ENCODE peak calls at places on chromosomes 7 and 10, in six cellular contexts. One of them, this sample, is unnamed.

GRCh38 chr7:132780822-132781221 is 204.6 kb upstream of the PLXNA4 start:
- DNase-seq in suprapubic skin: no peak
- DNase-seq in heart left ventricle: no peak
- DNase-seq in thyroid gland: no peak
- DNase-seq in endothelial cell of umbilical vein: no peak
- DNase-seq in body of pancreas: no peak
- DNase-seq in this sample: no peak

GRCh38 chr7:100444311-100445278 is 8.3 kb upstream of the PPP1R35 start:
- DNase-seq in thyroid gland: no peak
- DNase-seq in suprapubic skin: no peak
- DNase-seq in heart left ventricle: no peak
- DNase-seq in body of pancreas: no peak
- DNase-seq in endothelial cell of umbilical vein: peak; percentile 96
- DNase-seq in this sample: no peak

GRCh38 chr10:125231116-125231812 is 70.9 kb upstream of the CTBP2 start:
- DNase-seq in heart left ventricle: no peak
- DNase-seq in thyroid gland: no peak
- DNase-seq in body of pancreas: no peak
- DNase-seq in suprapubic skin: no peak
- DNase-seq in endothelial cell of umbilical vein: no peak
- DNase-seq in this sample: no peak

GRCh38 chr7:137488038-137488437 is 144.5 kb upstream of the PTN start:
- DNase-seq in heart left ventricle: no peak
- DNase-seq in body of pancreas: no peak
- DNase-seq in suprapubic skin: no peak
- DNase-seq in thyroid gland: no peak
- DNase-seq in endothelial cell of umbilical vein: no peak
- DNase-seq in this sample: no peak

GRCh38 chr10:68598978-68599753 is 39.0 kb downstream of the TET1 start:
- DNase-seq in suprapubic skin: no peak
- DNase-seq in endothelial cell of umbilical vein: no peak
- DNase-seq in heart left ventricle: peak; percentile 64
- DNase-seq in thyroid gland: peak; percentile 72
- DNase-seq in body of pancreas: peak; percentile 28
- DNase-seq in this sample: peak; percentile 26

GRCh38 chr10:101032637-101033201 is 1.7 kb downstream of the SFXN3 start:
- DNase-seq in thyroid gland: peak; percentile 81
- DNase-seq in suprapubic skin: no peak
- DNase-seq in body of pancreas: peak; percentile 75
- DNase-seq in endothelial cell of umbilical vein: peak; percentile 94
- DNase-seq in heart left ventricle: peak; percentile 76
- DNase-seq in this sample: no peak

GRCh38 chr7:106737202-106737562 is 76.2 kb upstream of the CCDC71L start:
- DNase-seq in thyroid gland: no peak
- DNase-seq in body of pancreas: no peak
- DNase-seq in endothelial cell of umbilical vein: peak; percentile 72
- DNase-seq in suprapubic skin: no peak
- DNase-seq in heart left ventricle: no peak
- DNase-seq in this sample: no peak

GRCh38 chr10:119313645-119314044 is 106.3 kb downstream of the GRK5 start:
- DNase-seq in body of pancreas: no peak
- DNase-seq in heart left ventricle: no peak
- DNase-seq in suprapubic skin: no peak
- DNase-seq in endothelial cell of umbilical vein: no peak
- DNase-seq in thyroid gland: peak; percentile 51
- DNase-seq in this sample: no peak

GRCh38 chr7:88401009-88401623 is 94.4 kb upstream of the STEAP4 start:
- DNase-seq in endothelial cell of umbilical vein: peak; percentile 6
- DNase-seq in thyroid gland: no peak
- DNase-seq in body of pancreas: no peak
- DNase-seq in heart left ventricle: no peak
- DNase-seq in suprapubic skin: no peak
- DNase-seq in this sample: no peak

GRCh38 chr10:112741830-112742402 is 208.1 kb upstream of the TCF7L2 start:
- DNase-seq in heart left ventricle: no peak
- DNase-seq in endothelial cell of umbilical vein: peak; percentile 63
- DNase-seq in suprapubic skin: no peak
- DNase-seq in thyroid gland: no peak
- DNase-seq in body of pancreas: no peak
- DNase-seq in this sample: no peak

DNA sequence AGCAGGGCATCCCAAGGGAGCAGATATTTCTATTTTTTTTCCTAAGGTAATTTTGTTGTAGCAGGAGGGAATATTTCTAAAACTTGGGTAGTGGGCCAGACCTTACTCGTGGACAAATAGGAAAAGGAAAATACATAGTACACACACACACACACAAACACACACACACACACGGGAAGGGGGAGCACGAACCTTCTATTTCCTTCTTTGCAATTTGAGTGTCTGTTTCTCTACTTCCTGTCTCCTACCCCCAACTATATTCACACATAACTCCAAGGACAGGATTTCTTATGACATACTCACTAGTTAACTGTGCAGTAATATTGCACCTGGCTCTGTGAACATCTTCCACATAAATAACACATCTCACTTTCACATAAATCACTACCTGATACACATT is 4.4 kb downstream of the LDB1 start:
- DNase-seq in body of pancreas: no peak
- DNase-seq in heart left ventricle: no peak
- DNase-seq in suprapubic skin: no peak
- DNase-seq in thyroid gland: no peak
- DNase-seq in endothelial cell of umbilical vein: peak; percentile 50
- DNase-seq in this sample: no peak
- H3K4me1 ChIP-seq in body of pancreas: peaks cover 67% of the 10 kb centered on the region
- H3K4me1 ChIP-seq in heart left ventricle: peaks cover 65% of the 10 kb centered on the region
- H3K4me1 ChIP-seq in suprapubic skin: peaks cover 76% of the 10 kb centered on the region
- H3K4me1 ChIP-seq in thyroid gland: peaks cover 59% of the 10 kb centered on the region
- H3K4me1 ChIP-seq in endothelial cell of umbilical vein: peaks cover 56% of the 10 kb centered on the region
- H3K4me1 ChIP-seq in this sample: peaks cover 56% of the 10 kb centered on the region

GRCh38 chr10:80207768-80208385 is 2.5 kb upstream of the ANXA11 start:
- DNase-seq in body of pancreas: no peak
- DNase-seq in heart left ventricle: peak; percentile 24
- DNase-seq in thyroid gland: no peak
- DNase-seq in suprapubic skin: no peak
- DNase-seq in endothelial cell of umbilical vein: no peak
- DNase-seq in this sample: no peak
- TF ChIP-seq POLR2A in body of pancreas: no peak
- TF ChIP-seq POLR2A in heart left ventricle: no peak
- TF ChIP-seq POLR2A in thyroid gland: no peak
- TF ChIP-seq POLR2A in suprapubic skin: no peak
- TF ChIP-seq POLR2A in endothelial cell of umbilical vein: no peak
- TF ChIP-seq POLR2A in this sample: no peak

GRCh38 chr7:6651866-6652445 is 14.8 kb downstream of the ZNF316 start:
- DNase-seq in body of pancreas: no peak
- DNase-seq in heart left ventricle: no peak
- DNase-seq in endothelial cell of umbilical vein: no peak
- DNase-seq in suprapubic skin: peak; percentile 74
- DNase-seq in thyroid gland: no peak
- DNase-seq in this sample: no peak
- H3K4me1 ChIP-seq in body of pancreas: no peaks in the 10 kb centered on the region
- H3K4me1 ChIP-seq in heart left ventricle: no peaks in the 10 kb centered on the region
- H3K4me1 ChIP-seq in endothelial cell of umbilical vein: no peaks in the 10 kb centered on the region
- H3K4me1 ChIP-seq in suprapubic skin: no peaks in the 10 kb centered on the region
- H3K4me1 ChIP-seq in thyroid gland: peaks cover 6% of the 10 kb centered on the region
- H3K4me1 ChIP-seq in this sample: no peaks in the 10 kb centered on the region

GRCh38 chr7:37921876-37922275 is 1.4 kb downstream of the EPDR1 start:
- DNase-seq in suprapubic skin: no peak
- DNase-seq in endothelial cell of umbilical vein: no peak
- DNase-seq in heart left ventricle: no peak
- DNase-seq in body of pancreas: no peak
- DNase-seq in thyroid gland: no peak
- DNase-seq in this sample: no peak

GRCh38 chr7:37918526-37918925 is 1.9 kb upstream of the SFRP4 start:
- DNase-seq in suprapubic skin: no peak
- DNase-seq in heart left ventricle: no peak
- DNase-seq in body of pancreas: no peak
- DNase-seq in thyroid gland: no peak
- DNase-seq in endothelial cell of umbilical vein: no peak
- DNase-seq in this sample: no peak

GRCh38 chr7:37920619-37921339 is at the start of gene EPDR1:
- DNase-seq in heart left ventricle: peak; percentile 78
- DNase-seq in thyroid gland: peak; percentile 85
- DNase-seq in body of pancreas: peak; percentile 87
- DNase-seq in suprapubic skin: no peak
- DNase-seq in endothelial cell of umbilical vein: no peak
- DNase-seq in this sample: peak; percentile 79

GRCh38 chr7:37921340-37921805 is 933 bp downstream of the EPDR1 start:
- DNase-seq in body of pancreas: peak; percentile 62
- DNase-seq in heart left ventricle: peak; percentile 61
- DNase-seq in suprapubic skin: no peak
- DNase-seq in thyroid gland: peak; percentile 57
- DNase-seq in endothelial cell of umbilical vein: no peak
- DNase-seq in this sample: peak; percentile 79

GRCh38 chr7:37920305-37920618 is 178 bp upstream of the EPDR1 start:
- DNase-seq in endothelial cell of umbilical vein: no peak
- DNase-seq in suprapubic skin: no peak
- DNase-seq in heart left ventricle: no peak
- DNase-seq in thyroid gland: no peak
- DNase-seq in body of pancreas: no peak
- DNase-seq in this sample: no peak
- TF ChIP-seq POLR2A in endothelial cell of umbilical vein: no peak
- TF ChIP-seq POLR2A in suprapubic skin: no peak
- TF ChIP-seq POLR2A in heart left ventricle: no peak
- TF ChIP-seq POLR2A in thyroid gland: no peak
- TF ChIP-seq POLR2A in body of pancreas: no peak
- TF ChIP-seq POLR2A in this sample: no peak

DNA sequence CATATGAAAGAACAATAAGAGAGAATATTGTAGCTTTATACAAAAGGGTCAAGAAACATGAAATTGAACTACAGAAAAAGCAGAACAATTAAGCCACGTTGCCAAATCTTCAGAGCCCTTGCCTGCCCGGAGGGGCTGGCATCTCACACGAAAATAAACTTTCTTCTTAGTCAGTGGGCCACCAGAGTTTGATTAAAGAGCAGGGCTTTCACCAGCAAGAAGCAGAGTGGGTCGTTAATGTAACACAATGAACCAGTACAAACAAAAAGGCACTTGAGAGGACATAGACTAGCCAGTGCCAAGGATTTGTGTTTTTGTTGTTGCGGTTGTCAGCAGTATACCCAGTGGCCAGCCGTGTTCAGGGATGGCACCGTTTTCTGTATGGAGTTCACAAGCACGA is 155.4 kb downstream of the NRP1 start:
- DNase-seq in suprapubic skin: no peak
- DNase-seq in heart left ventricle: no peak
- DNase-seq in body of pancreas: no peak
- DNase-seq in thyroid gland: peak; percentile 25
- DNase-seq in endothelial cell of umbilical vein: peak; percentile 58
- DNase-seq in this sample: no peak
- H3K4me1 ChIP-seq in suprapubic skin: peaks cover 4% of the 10 kb centered on the region
- H3K4me1 ChIP-seq in heart left ventricle: peaks cover 19% of the 10 kb centered on the region
- H3K4me1 ChIP-seq in body of pancreas: no peaks in the 10 kb centered on the region
- H3K4me1 ChIP-seq in thyroid gland: peaks cover 21% of the 10 kb centered on the region
- H3K4me1 ChIP-seq in endothelial cell of umbilical vein: peaks cover 26% of the 10 kb centered on the region
- H3K4me1 ChIP-seq in this sample: peaks cover 5% of the 10 kb centered on the region